ENCODE peak calls at places on chromosomes 12 and 14, in eight cellular contexts. One of them, this sample, is unnamed.

GRCh38 chr12:116423053-116423452 is 136.1 kb upstream of the MAP1LC3B2 start:
- DNase-seq in pancreas: no peak
- DNase-seq in hypothalamus: no peak
- DNase-seq in hepatocyte: peak; percentile 64
- DNase-seq in GM23338: no peak
- DNase-seq in coronary artery: no peak
- DNase-seq in activated CD4-positive, alpha-beta T cell treated with anti-CD3 and anti-CD28 coated beads, Interleukin-2, amount 10 ng/mL, durations not matched to agents 7 days and 5 days: no peak
- DNase-seq in HEK293T: no peak
- DNase-seq in this sample: no peak

GRCh38 chr12:92566448-92567040 is 136.2 kb upstream of the PLEKHG7 start:
- DNase-seq in pancreas: no peak
- DNase-seq in hypothalamus: no peak
- DNase-seq in hepatocyte: no peak
- DNase-seq in GM23338: no peak
- DNase-seq in coronary artery: no peak
- DNase-seq in activated CD4-positive, alpha-beta T cell treated with anti-CD3 and anti-CD28 coated beads, Interleukin-2, amount 10 ng/mL, durations not matched to agents 7 days and 5 days: no peak
- DNase-seq in HEK293T: no peak
- DNase-seq in this sample: no peak

GRCh38 chr12:107730942-107731341 is 30.0 kb downstream of the PRDM4 start:
- DNase-seq in pancreas: no peak
- DNase-seq in hypothalamus: no peak
- DNase-seq in hepatocyte: no peak
- DNase-seq in GM23338: no peak
- DNase-seq in coronary artery: no peak
- DNase-seq in activated CD4-positive, alpha-beta T cell treated with anti-CD3 and anti-CD28 coated beads, Interleukin-2, amount 10 ng/mL, durations not matched to agents 7 days and 5 days: no peak
- DNase-seq in HEK293T: no peak
- DNase-seq in this sample: no peak

GRCh38 chr14:100138082-100138787 is 21.2 kb downstream of the DEGS2 start:
- DNase-seq in pancreas: no peak
- DNase-seq in hypothalamus: no peak
- DNase-seq in hepatocyte: no peak
- DNase-seq in GM23338: no peak
- DNase-seq in coronary artery: no peak
- DNase-seq in activated CD4-positive, alpha-beta T cell treated with anti-CD3 and anti-CD28 coated beads, Interleukin-2, amount 10 ng/mL, durations not matched to agents 7 days and 5 days: no peak
- DNase-seq in HEK293T: no peak
- DNase-seq in this sample: no peak

GRCh38 chr14:98210045-98210678 is 1061.8 kb downstream of the BCL11B start:
- DNase-seq in pancreas: no peak
- DNase-seq in hypothalamus: no peak
- DNase-seq in hepatocyte: no peak
- DNase-seq in GM23338: no peak
- DNase-seq in coronary artery: no peak
- DNase-seq in activated CD4-positive, alpha-beta T cell treated with anti-CD3 and anti-CD28 coated beads, Interleukin-2, amount 10 ng/mL, durations not matched to agents 7 days and 5 days: peak; percentile 50
- DNase-seq in HEK293T: no peak
- DNase-seq in this sample: no peak

GRCh38 chr14:42523656-42524055 is 917.0 kb downstream of the LRFN5 start:
- DNase-seq in pancreas: no peak
- DNase-seq in hypothalamus: no peak
- DNase-seq in hepatocyte: no peak
- DNase-seq in GM23338: no peak
- DNase-seq in coronary artery: no peak
- DNase-seq in activated CD4-positive, alpha-beta T cell treated with anti-CD3 and anti-CD28 coated beads, Interleukin-2, amount 10 ng/mL, durations not matched to agents 7 days and 5 days: no peak
- DNase-seq in HEK293T: no peak
- DNase-seq in this sample: no peak

GRCh38 chr12:62917939-62918338 is 17.0 kb downstream of the PPM1H start:
- DNase-seq in pancreas: no peak
- DNase-seq in hypothalamus: no peak
- DNase-seq in hepatocyte: no peak
- DNase-seq in GM23338: no peak
- DNase-seq in coronary artery: no peak
- DNase-seq in activated CD4-positive, alpha-beta T cell treated with anti-CD3 and anti-CD28 coated beads, Interleukin-2, amount 10 ng/mL, durations not matched to agents 7 days and 5 days: no peak
- DNase-seq in HEK293T: no peak
- DNase-seq in this sample: no peak

GRCh38 chr12:119148049-119148448 is 30.7 kb upstream of the HSPB8 start:
- DNase-seq in pancreas: no peak
- DNase-seq in hypothalamus: no peak
- DNase-seq in hepatocyte: no peak
- DNase-seq in GM23338: no peak
- DNase-seq in coronary artery: no peak
- DNase-seq in activated CD4-positive, alpha-beta T cell treated with anti-CD3 and anti-CD28 coated beads, Interleukin-2, amount 10 ng/mL, durations not matched to agents 7 days and 5 days: no peak
- DNase-seq in HEK293T: no peak
- DNase-seq in this sample: no peak

GRCh38 chr14:20418501-20418909 is 5.2 kb upstream of the TEP1 start:
- DNase-seq in pancreas: no peak
- DNase-seq in hypothalamus: no peak
- DNase-seq in hepatocyte: peak; percentile 74
- DNase-seq in GM23338: no peak
- DNase-seq in coronary artery: no peak
- DNase-seq in activated CD4-positive, alpha-beta T cell treated with anti-CD3 and anti-CD28 coated beads, Interleukin-2, amount 10 ng/mL, durations not matched to agents 7 days and 5 days: no peak
- DNase-seq in HEK293T: no peak
- DNase-seq in this sample: no peak

GRCh38 chr12:70754330-70754741 is 117.1 kb upstream of the PTPRB start:
- DNase-seq in pancreas: no peak
- DNase-seq in hypothalamus: no peak
- DNase-seq in hepatocyte: no peak
- DNase-seq in GM23338: no peak
- DNase-seq in coronary artery: no peak
- DNase-seq in activated CD4-positive, alpha-beta T cell treated with anti-CD3 and anti-CD28 coated beads, Interleukin-2, amount 10 ng/mL, durations not matched to agents 7 days and 5 days: no peak
- DNase-seq in HEK293T: no peak
- DNase-seq in this sample: no peak

GRCh38 chr14:90388437-90388836 is 8.4 kb upstream of the CALM1 start:
- DNase-seq in pancreas: peak; percentile 61
- DNase-seq in hypothalamus: no peak
- DNase-seq in hepatocyte: peak; percentile 82
- DNase-seq in GM23338: peak; percentile 74
- DNase-seq in coronary artery: no peak
- DNase-seq in activated CD4-positive, alpha-beta T cell treated with anti-CD3 and anti-CD28 coated beads, Interleukin-2, amount 10 ng/mL, durations not matched to agents 7 days and 5 days: no peak
- DNase-seq in HEK293T: no peak
- DNase-seq in this sample: no peak

GRCh38 chr12:34391771-34392581 is 369.7 kb downstream of the ALG10 start:
- DNase-seq in pancreas: no peak
- DNase-seq in hypothalamus: no peak
- DNase-seq in hepatocyte: no peak
- DNase-seq in GM23338: no peak
- DNase-seq in coronary artery: peak; percentile 65
- DNase-seq in activated CD4-positive, alpha-beta T cell treated with anti-CD3 and anti-CD28 coated beads, Interleukin-2, amount 10 ng/mL, durations not matched to agents 7 days and 5 days: no peak
- DNase-seq in HEK293T: no peak
- DNase-seq in this sample: peak; percentile 43

GRCh38 chr14:55412686-55413085 is 1.1 kb upstream of the ATG14 start:
- DNase-seq in pancreas: no peak
- DNase-seq in hypothalamus: no peak
- DNase-seq in hepatocyte: peak; percentile 22
- DNase-seq in GM23338: no peak
- DNase-seq in coronary artery: no peak
- DNase-seq in activated CD4-positive, alpha-beta T cell treated with anti-CD3 and anti-CD28 coated beads, Interleukin-2, amount 10 ng/mL, durations not matched to agents 7 days and 5 days: no peak
- DNase-seq in HEK293T: no peak
- DNase-seq in this sample: no peak

GRCh38 chr14:73467800-73468199 is 9.5 kb upstream of the NUMB start:
- DNase-seq in pancreas: no peak
- DNase-seq in hypothalamus: no peak
- DNase-seq in hepatocyte: no peak
- DNase-seq in GM23338: no peak
- DNase-seq in coronary artery: no peak
- DNase-seq in activated CD4-positive, alpha-beta T cell treated with anti-CD3 and anti-CD28 coated beads, Interleukin-2, amount 10 ng/mL, durations not matched to agents 7 days and 5 days: no peak
- DNase-seq in HEK293T: no peak
- DNase-seq in this sample: no peak

GRCh38 chr14:32202468-32202865 is 602 bp downstream of the RNU6-8 start:
- DNase-seq in pancreas: no peak
- DNase-seq in hypothalamus: no peak
- DNase-seq in hepatocyte: peak; percentile 19
- DNase-seq in GM23338: peak; percentile 28
- DNase-seq in coronary artery: no peak
- DNase-seq in activated CD4-positive, alpha-beta T cell treated with anti-CD3 and anti-CD28 coated beads, Interleukin-2, amount 10 ng/mL, durations not matched to agents 7 days and 5 days: no peak
- DNase-seq in HEK293T: no peak
- DNase-seq in this sample: no peak

GRCh38 chr12:4809013-4809448 is 88.8 kb downstream of the GALNT8 start:
- DNase-seq in pancreas: no peak
- DNase-seq in hypothalamus: peak; percentile 16
- DNase-seq in hepatocyte: peak; percentile 53
- DNase-seq in GM23338: peak; percentile 78
- DNase-seq in coronary artery: no peak
- DNase-seq in activated CD4-positive, alpha-beta T cell treated with anti-CD3 and anti-CD28 coated beads, Interleukin-2, amount 10 ng/mL, durations not matched to agents 7 days and 5 days: no peak
- DNase-seq in HEK293T: peak; percentile 49
- DNase-seq in this sample: no peak

GRCh38 chr12:49698619-49699545 is 8.3 kb downstream of the FMNL3 start:
- DNase-seq in pancreas: no peak
- DNase-seq in hypothalamus: no peak
- DNase-seq in hepatocyte: no peak
- DNase-seq in GM23338: peak; percentile 96
- DNase-seq in coronary artery: peak; percentile 85
- DNase-seq in activated CD4-positive, alpha-beta T cell treated with anti-CD3 and anti-CD28 coated beads, Interleukin-2, amount 10 ng/mL, durations not matched to agents 7 days and 5 days: peak; percentile 34
- DNase-seq in HEK293T: no peak
- DNase-seq in this sample: no peak

GRCh38 chr12:6337958-6338406 is 3.9 kb downstream of the TNFRSF1A start:
- DNase-seq in pancreas: no peak
- DNase-seq in hypothalamus: no peak
- DNase-seq in hepatocyte: no peak
- DNase-seq in GM23338: no peak
- DNase-seq in coronary artery: no peak
- DNase-seq in activated CD4-positive, alpha-beta T cell treated with anti-CD3 and anti-CD28 coated beads, Interleukin-2, amount 10 ng/mL, durations not matched to agents 7 days and 5 days: no peak
- DNase-seq in HEK293T: no peak
- DNase-seq in this sample: no peak

GRCh38 chr14:80055912-80056801 is 155.1 kb downstream of the DIO2 start:
- DNase-seq in pancreas: peak; percentile 15
- DNase-seq in hypothalamus: peak; percentile 9
- DNase-seq in hepatocyte: peak; percentile 69
- DNase-seq in GM23338: peak; percentile 70
- DNase-seq in coronary artery: no peak
- DNase-seq in activated CD4-positive, alpha-beta T cell treated with anti-CD3 and anti-CD28 coated beads, Interleukin-2, amount 10 ng/mL, durations not matched to agents 7 days and 5 days: peak; percentile 6
- DNase-seq in HEK293T: peak; percentile 60
- DNase-seq in this sample: no peak

GRCh38 chr12:122028601-122029560 is 7.2 kb downstream of the BCL7A start:
- DNase-seq in pancreas: no peak
- DNase-seq in hypothalamus: peak; percentile 46
- DNase-seq in hepatocyte: no peak
- DNase-seq in GM23338: no peak
- DNase-seq in coronary artery: no peak
- DNase-seq in activated CD4-positive, alpha-beta T cell treated with anti-CD3 and anti-CD28 coated beads, Interleukin-2, amount 10 ng/mL, durations not matched to agents 7 days and 5 days: no peak
- DNase-seq in HEK293T: no peak
- DNase-seq in this sample: no peak

GRCh38 chr12:95582230-95583058 is 31.2 kb upstream of the USP44 start:
- DNase-seq in pancreas: no peak
- DNase-seq in hypothalamus: no peak
- DNase-seq in hepatocyte: peak; percentile 66
- DNase-seq in GM23338: peak; percentile 72
- DNase-seq in coronary artery: no peak
- DNase-seq in activated CD4-positive, alpha-beta T cell treated with anti-CD3 and anti-CD28 coated beads, Interleukin-2, amount 10 ng/mL, durations not matched to agents 7 days and 5 days: no peak
- DNase-seq in HEK293T: peak; percentile 20
- DNase-seq in this sample: no peak

GRCh38 chr12:122968104-122968503 is 1.8 kb upstream of the ABCB9 start:
- DNase-seq in pancreas: no peak
- DNase-seq in hypothalamus: no peak
- DNase-seq in hepatocyte: no peak
- DNase-seq in GM23338: no peak
- DNase-seq in coronary artery: no peak
- DNase-seq in activated CD4-positive, alpha-beta T cell treated with anti-CD3 and anti-CD28 coated beads, Interleukin-2, amount 10 ng/mL, durations not matched to agents 7 days and 5 days: no peak
- DNase-seq in HEK293T: no peak
- DNase-seq in this sample: no peak

GRCh38 chr12:26396402-26396801 is 201.0 kb downstream of the SSPN start:
- DNase-seq in pancreas: no peak
- DNase-seq in hypothalamus: no peak
- DNase-seq in hepatocyte: no peak
- DNase-seq in GM23338: no peak
- DNase-seq in coronary artery: no peak
- DNase-seq in activated CD4-positive, alpha-beta T cell treated with anti-CD3 and anti-CD28 coated beads, Interleukin-2, amount 10 ng/mL, durations not matched to agents 7 days and 5 days: no peak
- DNase-seq in HEK293T: no peak
- DNase-seq in this sample: no peak

GRCh38 chr14:35146711-35147149 is 24.4 kb downstream of the PRORP start:
- DNase-seq in pancreas: no peak
- DNase-seq in hypothalamus: no peak
- DNase-seq in hepatocyte: peak; percentile 0
- DNase-seq in GM23338: no peak
- DNase-seq in coronary artery: no peak
- DNase-seq in activated CD4-positive, alpha-beta T cell treated with anti-CD3 and anti-CD28 coated beads, Interleukin-2, amount 10 ng/mL, durations not matched to agents 7 days and 5 days: no peak
- DNase-seq in HEK293T: no peak
- DNase-seq in this sample: no peak

GRCh38 chr12:68451261-68452091 is 119.3 kb upstream of the MDM1 start:
- DNase-seq in pancreas: no peak
- DNase-seq in hypothalamus: no peak
- DNase-seq in hepatocyte: peak; percentile 13
- DNase-seq in GM23338: no peak
- DNase-seq in coronary artery: no peak
- DNase-seq in activated CD4-positive, alpha-beta T cell treated with anti-CD3 and anti-CD28 coated beads, Interleukin-2, amount 10 ng/mL, durations not matched to agents 7 days and 5 days: peak; percentile 66
- DNase-seq in HEK293T: no peak
- DNase-seq in this sample: no peak

GRCh38 chr14:92906823-92907222 is 16.1 kb upstream of the CHGA start:
- DNase-seq in pancreas: no peak
- DNase-seq in hypothalamus: no peak
- DNase-seq in hepatocyte: no peak
- DNase-seq in GM23338: no peak
- DNase-seq in coronary artery: no peak
- DNase-seq in activated CD4-positive, alpha-beta T cell treated with anti-CD3 and anti-CD28 coated beads, Interleukin-2, amount 10 ng/mL, durations not matched to agents 7 days and 5 days: no peak
- DNase-seq in HEK293T: no peak
- DNase-seq in this sample: no peak

GRCh38 chr12:27790179-27790578 is 10.1 kb upstream of the MANSC4 start:
- DNase-seq in pancreas: no peak
- DNase-seq in hypothalamus: no peak
- DNase-seq in hepatocyte: no peak
- DNase-seq in GM23338: no peak
- DNase-seq in coronary artery: no peak
- DNase-seq in activated CD4-positive, alpha-beta T cell treated with anti-CD3 and anti-CD28 coated beads, Interleukin-2, amount 10 ng/mL, durations not matched to agents 7 days and 5 days: no peak
- DNase-seq in HEK293T: no peak
- DNase-seq in this sample: no peak

GRCh38 chr14:23569443-23570151 is 2.0 kb upstream of the AP1G2 start:
- DNase-seq in pancreas: no peak
- DNase-seq in hypothalamus: peak; percentile 35
- DNase-seq in hepatocyte: no peak
- DNase-seq in GM23338: peak; percentile 90
- DNase-seq in coronary artery: no peak
- DNase-seq in activated CD4-positive, alpha-beta T cell treated with anti-CD3 and anti-CD28 coated beads, Interleukin-2, amount 10 ng/mL, durations not matched to agents 7 days and 5 days: peak; percentile 32
- DNase-seq in HEK293T: peak; percentile 27
- DNase-seq in this sample: no peak

GRCh38 chr12:34406996-34407300 is 384.7 kb downstream of the ALG10 start:
- DNase-seq in pancreas: no peak
- DNase-seq in hypothalamus: no peak
- DNase-seq in hepatocyte: no peak
- DNase-seq in GM23338: no peak
- DNase-seq in coronary artery: peak; percentile 5
- DNase-seq in activated CD4-positive, alpha-beta T cell treated with anti-CD3 and anti-CD28 coated beads, Interleukin-2, amount 10 ng/mL, durations not matched to agents 7 days and 5 days: no peak
- DNase-seq in HEK293T: peak; percentile 0
- DNase-seq in this sample: peak; percentile 57

GRCh38 chr14:99910337-99911268 is 117.4 kb downstream of the EML1 start:
- DNase-seq in pancreas: no peak
- DNase-seq in hypothalamus: no peak
- DNase-seq in hepatocyte: peak; percentile 79
- DNase-seq in GM23338: no peak
- DNase-seq in coronary artery: no peak
- DNase-seq in activated CD4-positive, alpha-beta T cell treated with anti-CD3 and anti-CD28 coated beads, Interleukin-2, amount 10 ng/mL, durations not matched to agents 7 days and 5 days: no peak
- DNase-seq in HEK293T: no peak
- DNase-seq in this sample: no peak

GRCh38 chr12:71888521-71888920 is 49.0 kb downstream of the TBC1D15 start:
- DNase-seq in pancreas: no peak
- DNase-seq in hypothalamus: no peak
- DNase-seq in hepatocyte: no peak
- DNase-seq in GM23338: peak; percentile 6
- DNase-seq in coronary artery: no peak
- DNase-seq in activated CD4-positive, alpha-beta T cell treated with anti-CD3 and anti-CD28 coated beads, Interleukin-2, amount 10 ng/mL, durations not matched to agents 7 days and 5 days: no peak
- DNase-seq in HEK293T: no peak
- DNase-seq in this sample: no peak

GRCh38 chr12:22037952-22038351 is 8.1 kb upstream of the CMAS start:
- DNase-seq in pancreas: no peak
- DNase-seq in hypothalamus: no peak
- DNase-seq in hepatocyte: no peak
- DNase-seq in GM23338: no peak
- DNase-seq in coronary artery: no peak
- DNase-seq in activated CD4-positive, alpha-beta T cell treated with anti-CD3 and anti-CD28 coated beads, Interleukin-2, amount 10 ng/mL, durations not matched to agents 7 days and 5 days: no peak
- DNase-seq in HEK293T: no peak
- DNase-seq in this sample: no peak

GRCh38 chr12:114774181-114774580 is 90.2 kb upstream of the TBX3 start:
- DNase-seq in pancreas: no peak
- DNase-seq in hypothalamus: no peak
- DNase-seq in hepatocyte: no peak
- DNase-seq in GM23338: no peak
- DNase-seq in coronary artery: no peak
- DNase-seq in activated CD4-positive, alpha-beta T cell treated with anti-CD3 and anti-CD28 coated beads, Interleukin-2, amount 10 ng/mL, durations not matched to agents 7 days and 5 days: no peak
- DNase-seq in HEK293T: no peak
- DNase-seq in this sample: no peak